ENCODE peak calls at places on chromosomes 11 and 22, in seven cellular contexts. One of them, this sample, is unnamed.

GRCh38 chr11:11611381-11611780 is 10.4 kb downstream of the GALNT18 start:
- DNase-seq in upper lobe of right lung: no peak
- DNase-seq in transverse colon: no peak
- DNase-seq in CD8-positive, alpha-beta T cell: no peak
- DNase-seq in AG04450: no peak
- DNase-seq in thoracic aorta: no peak
- DNase-seq in naive thymus-derived CD4-positive, alpha-beta T cell: no peak
- DNase-seq in this sample: no peak

GRCh38 chr11:2293396-2294339 is 8.1 kb downstream of the C11orf21 start:
- DNase-seq in upper lobe of right lung: peak
- DNase-seq in transverse colon: peak
- DNase-seq in CD8-positive, alpha-beta T cell: no peak
- DNase-seq in AG04450: no peak
- DNase-seq in thoracic aorta: no peak
- DNase-seq in naive thymus-derived CD4-positive, alpha-beta T cell: no peak
- DNase-seq in this sample: no peak

GRCh38 chr11:28049338-28050216 is 58.4 kb downstream of the KIF18A start:
- DNase-seq in upper lobe of right lung: no peak
- DNase-seq in transverse colon: no peak
- DNase-seq in CD8-positive, alpha-beta T cell: no peak
- DNase-seq in AG04450: no peak
- DNase-seq in thoracic aorta: no peak
- DNase-seq in naive thymus-derived CD4-positive, alpha-beta T cell: no peak
- DNase-seq in this sample: no peak

GRCh38 chr11:73623651-73624050 is 22.7 kb upstream of the PLEKHB1 start:
- DNase-seq in upper lobe of right lung: no peak
- DNase-seq in transverse colon: no peak
- DNase-seq in CD8-positive, alpha-beta T cell: no peak
- DNase-seq in AG04450: no peak
- DNase-seq in thoracic aorta: no peak
- DNase-seq in naive thymus-derived CD4-positive, alpha-beta T cell: no peak
- DNase-seq in this sample: peak

GRCh38 chr22:38944653-38945052 is 12.8 kb upstream of the APOBEC3A start:
- DNase-seq in upper lobe of right lung: peak
- DNase-seq in transverse colon: peak
- DNase-seq in CD8-positive, alpha-beta T cell: no peak
- DNase-seq in AG04450: no peak
- DNase-seq in thoracic aorta: no peak
- DNase-seq in naive thymus-derived CD4-positive, alpha-beta T cell: no peak
- DNase-seq in this sample: no peak

GRCh38 chr11:2709429-2709828 is 9.6 kb upstream of the KCNQ1OT1 start:
- DNase-seq in upper lobe of right lung: no peak
- DNase-seq in transverse colon: no peak
- DNase-seq in CD8-positive, alpha-beta T cell: no peak
- DNase-seq in AG04450: no peak
- DNase-seq in thoracic aorta: no peak
- DNase-seq in naive thymus-derived CD4-positive, alpha-beta T cell: no peak
- DNase-seq in this sample: no peak

GRCh38 chr11:9990221-9990973 is 303.6 kb downstream of the SBF2 start:
- DNase-seq in upper lobe of right lung: no peak
- DNase-seq in transverse colon: no peak
- DNase-seq in CD8-positive, alpha-beta T cell: no peak
- DNase-seq in AG04450: no peak
- DNase-seq in thoracic aorta: no peak
- DNase-seq in naive thymus-derived CD4-positive, alpha-beta T cell: no peak
- DNase-seq in this sample: no peak

GRCh38 chr11:65526744-65527143 is 1.9 kb downstream of the SCYL1 start:
- DNase-seq in upper lobe of right lung: peak
- DNase-seq in transverse colon: no peak
- DNase-seq in CD8-positive, alpha-beta T cell: no peak
- DNase-seq in AG04450: no peak
- DNase-seq in thoracic aorta: no peak
- DNase-seq in naive thymus-derived CD4-positive, alpha-beta T cell: no peak
- DNase-seq in this sample: no peak

GRCh38 chr11:70332567-70332966 is 62.1 kb downstream of the PPFIA1 start:
- DNase-seq in upper lobe of right lung: no peak
- DNase-seq in transverse colon: no peak
- DNase-seq in CD8-positive, alpha-beta T cell: no peak
- DNase-seq in AG04450: no peak
- DNase-seq in thoracic aorta: no peak
- DNase-seq in naive thymus-derived CD4-positive, alpha-beta T cell: no peak
- DNase-seq in this sample: no peak

GRCh38 chr11:62752994-62753735 is 795 bp downstream of the ZBTB3 start:
- DNase-seq in upper lobe of right lung: no peak
- DNase-seq in transverse colon: no peak
- DNase-seq in CD8-positive, alpha-beta T cell: no peak
- DNase-seq in AG04450: no peak
- DNase-seq in thoracic aorta: no peak
- DNase-seq in naive thymus-derived CD4-positive, alpha-beta T cell: no peak
- DNase-seq in this sample: no peak

GRCh38 chr22:39522567-39523300 is 2.4 kb downstream of the ATF4 start:
- DNase-seq in upper lobe of right lung: no peak
- DNase-seq in transverse colon: peak
- DNase-seq in CD8-positive, alpha-beta T cell: no peak
- DNase-seq in AG04450: no peak
- DNase-seq in thoracic aorta: no peak
- DNase-seq in naive thymus-derived CD4-positive, alpha-beta T cell: no peak
- DNase-seq in this sample: no peak

GRCh38 chr11:12102588-12103410 is 7.6 kb upstream of the MICAL2 start:
- DNase-seq in upper lobe of right lung: no peak
- DNase-seq in transverse colon: no peak
- DNase-seq in CD8-positive, alpha-beta T cell: no peak
- DNase-seq in AG04450: no peak
- DNase-seq in thoracic aorta: no peak
- DNase-seq in naive thymus-derived CD4-positive, alpha-beta T cell: no peak
- DNase-seq in this sample: no peak

GRCh38 chr11:134950692-134951304 is 538.8 kb upstream of the B3GAT1 start:
- DNase-seq in upper lobe of right lung: no peak
- DNase-seq in transverse colon: no peak
- DNase-seq in CD8-positive, alpha-beta T cell: no peak
- DNase-seq in AG04450: no peak
- DNase-seq in thoracic aorta: no peak
- DNase-seq in naive thymus-derived CD4-positive, alpha-beta T cell: no peak
- DNase-seq in this sample: no peak

GRCh38 chr11:94131363-94132115 is 2.9 kb downstream of the PANX1 start:
- DNase-seq in upper lobe of right lung: no peak
- DNase-seq in transverse colon: no peak
- DNase-seq in CD8-positive, alpha-beta T cell: no peak
- DNase-seq in AG04450: no peak
- DNase-seq in thoracic aorta: no peak
- DNase-seq in naive thymus-derived CD4-positive, alpha-beta T cell: peak
- DNase-seq in this sample: no peak

GRCh38 chr22:33274214-33274828 is 216.1 kb upstream of the SYN3 start:
- DNase-seq in upper lobe of right lung: no peak
- DNase-seq in transverse colon: peak
- DNase-seq in CD8-positive, alpha-beta T cell: no peak
- DNase-seq in AG04450: no peak
- DNase-seq in thoracic aorta: no peak
- DNase-seq in naive thymus-derived CD4-positive, alpha-beta T cell: peak
- DNase-seq in this sample: peak

GRCh38 chr11:134987223-134987768 is 575.3 kb upstream of the B3GAT1 start:
- DNase-seq in upper lobe of right lung: no peak
- DNase-seq in transverse colon: peak
- DNase-seq in CD8-positive, alpha-beta T cell: no peak
- DNase-seq in AG04450: no peak
- DNase-seq in thoracic aorta: no peak
- DNase-seq in naive thymus-derived CD4-positive, alpha-beta T cell: no peak
- DNase-seq in this sample: no peak

GRCh38 chr22:31947296-31947695 is 3.0 kb downstream of the YWHAH start:
- DNase-seq in upper lobe of right lung: no peak
- DNase-seq in transverse colon: peak
- DNase-seq in CD8-positive, alpha-beta T cell: peak
- DNase-seq in AG04450: no peak
- DNase-seq in thoracic aorta: no peak
- DNase-seq in naive thymus-derived CD4-positive, alpha-beta T cell: peak
- DNase-seq in this sample: peak

GRCh38 chr11:102389253-102389652 is 42.2 kb downstream of the BIRC2 start:
- DNase-seq in upper lobe of right lung: no peak
- DNase-seq in transverse colon: no peak
- DNase-seq in CD8-positive, alpha-beta T cell: no peak
- DNase-seq in AG04450: no peak
- DNase-seq in thoracic aorta: no peak
- DNase-seq in naive thymus-derived CD4-positive, alpha-beta T cell: no peak
- DNase-seq in this sample: no peak

DNA sequence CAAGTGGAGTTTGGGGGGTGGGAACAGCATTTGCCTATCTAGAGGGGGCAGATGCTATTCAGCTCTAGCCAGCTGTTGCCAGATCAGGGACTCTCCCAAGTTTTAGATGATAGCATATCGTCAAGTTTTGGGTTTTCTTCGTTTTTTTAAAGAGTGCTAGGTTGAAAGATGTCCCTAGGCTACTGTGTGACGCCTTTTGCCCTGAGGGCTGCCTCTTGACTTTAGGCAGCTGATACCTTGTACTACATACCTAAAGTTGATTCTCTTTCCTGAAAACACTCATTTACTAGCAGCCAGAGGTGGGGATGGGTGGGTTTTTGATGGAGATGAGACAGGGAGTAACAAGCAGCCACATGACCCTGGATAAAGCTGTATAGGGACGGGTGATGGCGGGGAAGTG is 87.1 kb downstream of the ABTB2 start:
- DNase-seq in upper lobe of right lung: no peak
- DNase-seq in transverse colon: no peak
- DNase-seq in CD8-positive, alpha-beta T cell: no peak
- DNase-seq in AG04450: no peak
- DNase-seq in thoracic aorta: no peak
- DNase-seq in naive thymus-derived CD4-positive, alpha-beta T cell: no peak
- DNase-seq in this sample: no peak
- H3K27ac ChIP-seq in upper lobe of right lung: no peak
- H3K27ac ChIP-seq in transverse colon: no peak
- H3K27ac ChIP-seq in CD8-positive, alpha-beta T cell: no peak
- H3K27ac ChIP-seq in AG04450: no peak
- H3K27ac ChIP-seq in thoracic aorta: no peak
- H3K27ac ChIP-seq in naive thymus-derived CD4-positive, alpha-beta T cell: no peak
- H3K27ac ChIP-seq in this sample: no peak

GRCh38 chr22:21951931-21952465 is 650 bp downstream of the PPM1F start:
- DNase-seq in upper lobe of right lung: peak
- DNase-seq in transverse colon: peak
- DNase-seq in CD8-positive, alpha-beta T cell: peak
- DNase-seq in AG04450: peak
- DNase-seq in thoracic aorta: no peak
- DNase-seq in naive thymus-derived CD4-positive, alpha-beta T cell: peak
- DNase-seq in this sample: peak

GRCh38 chr22:21949948-21950347 is 2.7 kb downstream of the PPM1F start:
- DNase-seq in upper lobe of right lung: no peak
- DNase-seq in transverse colon: no peak
- DNase-seq in CD8-positive, alpha-beta T cell: no peak
- DNase-seq in AG04450: no peak
- DNase-seq in thoracic aorta: no peak
- DNase-seq in naive thymus-derived CD4-positive, alpha-beta T cell: no peak
- DNase-seq in this sample: no peak

GRCh38 chr22:21951062-21951461 is 1.6 kb downstream of the PPM1F start:
- DNase-seq in upper lobe of right lung: no peak
- DNase-seq in transverse colon: no peak
- DNase-seq in CD8-positive, alpha-beta T cell: no peak
- DNase-seq in AG04450: no peak
- DNase-seq in thoracic aorta: no peak
- DNase-seq in naive thymus-derived CD4-positive, alpha-beta T cell: no peak
- DNase-seq in this sample: no peak

GRCh38 chr22:21949569-21949918 is 3.1 kb downstream of the PPM1F start:
- DNase-seq in upper lobe of right lung: no peak
- DNase-seq in transverse colon: no peak
- DNase-seq in CD8-positive, alpha-beta T cell: no peak
- DNase-seq in AG04450: no peak
- DNase-seq in thoracic aorta: no peak
- DNase-seq in naive thymus-derived CD4-positive, alpha-beta T cell: no peak
- DNase-seq in this sample: no peak

DNA sequence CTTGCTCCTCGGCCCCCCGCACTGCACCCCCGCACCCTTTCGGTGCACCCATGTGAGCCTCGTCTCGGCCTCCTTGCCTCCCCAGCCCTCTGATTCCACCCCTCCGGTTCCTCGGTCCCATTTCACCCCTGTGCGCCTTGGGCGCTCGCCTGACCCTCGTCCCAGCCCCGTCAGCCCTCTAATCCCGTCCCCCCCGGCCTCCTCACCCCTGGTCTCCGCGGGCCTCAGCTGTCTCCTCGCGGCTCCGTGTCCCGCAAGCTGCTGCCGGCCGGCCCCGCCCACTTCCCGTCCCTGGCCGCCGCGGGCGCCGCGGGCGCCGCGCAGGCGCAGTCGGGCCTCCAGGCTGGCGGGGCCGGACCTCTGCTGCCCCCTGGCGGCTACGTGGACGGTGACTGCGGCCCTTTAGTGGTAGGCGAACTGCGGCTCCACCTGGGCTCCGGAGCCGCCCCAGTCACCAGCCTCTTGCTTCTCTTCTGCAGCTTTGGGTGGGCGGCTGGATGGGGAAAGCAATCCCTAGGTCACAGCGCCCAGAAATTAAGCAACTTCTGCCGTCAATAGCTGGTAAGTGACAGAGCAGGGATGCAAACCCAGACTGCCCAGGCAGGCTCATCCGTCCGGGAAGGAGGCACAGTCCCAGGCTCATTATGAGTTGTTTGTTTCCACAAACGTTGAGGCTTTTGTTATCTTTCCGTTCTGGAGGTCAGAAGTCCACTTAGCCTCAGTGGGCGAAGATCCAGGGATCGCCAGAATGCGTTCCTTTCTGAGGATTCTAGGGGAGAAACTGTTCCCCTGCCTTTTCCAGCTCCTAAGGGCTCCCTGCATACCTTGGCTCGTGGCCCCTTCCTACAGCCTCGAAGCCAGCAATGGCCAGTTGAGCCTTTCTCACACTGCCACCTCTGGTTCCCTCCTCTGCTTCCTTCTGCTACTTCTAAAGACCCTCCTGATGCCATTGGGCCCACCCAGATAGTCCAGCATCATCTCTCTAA is at the start of gene PPM1F:
- DNase-seq in upper lobe of right lung: peak
- DNase-seq in transverse colon: peak
- DNase-seq in CD8-positive, alpha-beta T cell: peak
- DNase-seq in AG04450: peak
- DNase-seq in thoracic aorta: no peak
- DNase-seq in naive thymus-derived CD4-positive, alpha-beta T cell: peak
- DNase-seq in this sample: peak
- H3K27ac ChIP-seq in upper lobe of right lung: peak
- H3K27ac ChIP-seq in transverse colon: peak
- H3K27ac ChIP-seq in CD8-positive, alpha-beta T cell: peak
- H3K27ac ChIP-seq in AG04450: no peak
- H3K27ac ChIP-seq in thoracic aorta: no peak
- H3K27ac ChIP-seq in naive thymus-derived CD4-positive, alpha-beta T cell: peak
- H3K27ac ChIP-seq in this sample: peak

GRCh38 chr11:129888451-129888850 is 6.9 kb downstream of the NFRKB start:
- DNase-seq in upper lobe of right lung: no peak
- DNase-seq in transverse colon: no peak
- DNase-seq in CD8-positive, alpha-beta T cell: peak
- DNase-seq in AG04450: no peak
- DNase-seq in thoracic aorta: no peak
- DNase-seq in naive thymus-derived CD4-positive, alpha-beta T cell: peak
- DNase-seq in this sample: peak
- H3K27ac ChIP-seq in upper lobe of right lung: no peak
- H3K27ac ChIP-seq in transverse colon: no peak
- H3K27ac ChIP-seq in CD8-positive, alpha-beta T cell: no peak
- H3K27ac ChIP-seq in AG04450: no peak
- H3K27ac ChIP-seq in thoracic aorta: no peak
- H3K27ac ChIP-seq in naive thymus-derived CD4-positive, alpha-beta T cell: peak
- H3K27ac ChIP-seq in this sample: no peak

GRCh38 chr11:64223001-64223651 is 2.9 kb downstream of the TRPT1 start:
- DNase-seq in upper lobe of right lung: peak
- DNase-seq in transverse colon: no peak
- DNase-seq in CD8-positive, alpha-beta T cell: no peak
- DNase-seq in AG04450: no peak
- DNase-seq in thoracic aorta: no peak
- DNase-seq in naive thymus-derived CD4-positive, alpha-beta T cell: no peak
- DNase-seq in this sample: no peak
- H3K27ac ChIP-seq in upper lobe of right lung: no peak
- H3K27ac ChIP-seq in transverse colon: no peak
- H3K27ac ChIP-seq in CD8-positive, alpha-beta T cell: no peak
- H3K27ac ChIP-seq in AG04450: no peak
- H3K27ac ChIP-seq in thoracic aorta: no peak
- H3K27ac ChIP-seq in naive thymus-derived CD4-positive, alpha-beta T cell: no peak
- H3K27ac ChIP-seq in this sample: no peak

This sample was measured in HL-60.